ENCODE peak calls at places on chromosomes 16 and 17, in nine cellular contexts. A is NCI-H2107, G is body of pancreas, W is SHP77, K is Daoy, U is epithelial cell of esophagus, Q is NCI-H2171, V is ACHN, O is suprapubic skin. H is an unnamed sample.

GRCh38 chr17:60158751-60159478 is 9.1 kb downstream of the CA4 start:
- DNase-seq in Q (no peak), O (no peak), G (no peak), A (no peak), U (no peak), V (no peak), K (no peak), W (no peak), H (no peak)

GRCh38 chr16:80947708-80948615 is 58.7 kb downstream of the CMC2 start:
- DNase-seq in Q (no peak), W (no peak), O (no peak), K (no peak), A (no peak), U (peak; percentile 64), G (no peak), V (no peak), H (no peak)

GRCh38 chr16:75695708-75696107 is 5.6 kb downstream of the DUXB start:
- DNase-seq in G (no peak), K (peak; percentile 18), O (no peak), U (no peak), A (no peak), W (no peak), V (peak; percentile 32), Q (no peak), H (no peak)

GRCh38 chr16:66554021-66554420 is 1.6 kb downstream of the CKLF start:
- DNase-seq in U (no peak), A (no peak), K (no peak), G (no peak), V (no peak), O (no peak), W (no peak), Q (no peak), H (no peak)

GRCh38 chr17:10845388-10845751 is 7.5 kb upstream of the PIRT start:
- DNase-seq in K (no peak), Q (no peak), U (no peak), V (no peak), W (no peak), O (no peak), A (no peak), G (no peak), H (no peak)

GRCh38 chr17:76506408-76507328 is 5.4 kb upstream of the RHBDF2 start:
- DNase-seq in K (peak; percentile 81), U (peak; percentile 68), Q (peak; percentile 61), A (peak; percentile 36), G (peak; percentile 85), V (peak; percentile 73), W (peak; percentile 66), O (peak; percentile 92), H (peak; percentile 30)

GRCh38 chr16:17467923-17468540 is 2.7 kb downstream of the XYLT1 start:
- DNase-seq in W (peak; percentile 59), G (peak; percentile 65), K (peak; percentile 60), Q (no peak), A (no peak), O (peak; percentile 73), U (no peak), V (peak; percentile 14), H (peak; percentile 38)

GRCh38 chr17:36942031-36942599 is 4.8 kb downstream of the LHX1 start:
- DNase-seq in Q (no peak), V (no peak), K (no peak), G (no peak), O (no peak), U (no peak), W (no peak), A (no peak), H (no peak)

GRCh38 chr16:15035163-15035729 is 20.6 kb downstream of the NTAN1 start:
- DNase-seq in V (no peak), A (no peak), U (no peak), K (no peak), W (no peak), G (no peak), O (peak; percentile 60), Q (no peak), H (no peak)

GRCh38 chr17:39231587-39232551 is 6.1 kb upstream of the STAC2 start:
- DNase-seq in V (peak; percentile 40), U (peak; percentile 23), W (peak; percentile 32), A (peak; percentile 68), G (peak; percentile 41), Q (peak; percentile 66), O (no peak), K (peak; percentile 48), H (no peak)

GRCh38 chr16:83676056-83676455 is 131.7 kb upstream of the HSBP1 start:
- DNase-seq in U (no peak), G (no peak), Q (no peak), O (no peak), V (no peak), W (no peak), A (no peak), K (no peak), H (no peak)

H was measured in NCI-H2029 treated with DMSO at 0.1 percent for 48 hours.